ENCODE peak calls at places on chromosomes 16 and 17, in eight cellular contexts. C, Y, G, U, O, D, Q and A are unnamed samples.

GRCh38 chr17:80837711-80838110 is 153.9 kb upstream of the CHMP6 start:
- DNase-seq in G (no peak), D (no peak), O (no peak), Q (no peak), U (no peak), Y (no peak), C (no peak), A (no peak)

GRCh38 chr17:35766903-35767510 is 6.3 kb downstream of the C17orf50 start:
- DNase-seq in Q (no peak), D (no peak), U (peak), C (no peak), O (no peak), G (no peak), Y (peak), A (no peak)

GRCh38 chr17:56257075-56257474 is 103.8 kb downstream of the ANKFN1 start:
- DNase-seq in D (no peak), U (no peak), Q (no peak), G (no peak), Y (no peak), C (no peak), O (no peak), A (no peak)

GRCh38 chr17:79160980-79161621 is 86.5 kb downstream of the ENGASE start:
- DNase-seq in G (no peak), Q (no peak), O (no peak), U (no peak), D (no peak), C (peak), Y (peak), A (no peak)

GRCh38 chr16:17301593-17302135 is 169.1 kb downstream of the XYLT1 start:
- DNase-seq in O (no peak), G (no peak), U (no peak), C (no peak), Y (no peak), D (no peak), Q (no peak), A (no peak)

GRCh38 chr16:15970743-15971434 is 21.5 kb downstream of the ABCC1 start:
- DNase-seq in C (no peak), O (no peak), U (no peak), Y (no peak), Q (no peak), D (no peak), G (no peak), A (no peak)

GRCh38 chr16:9647981-9648701 is 534.1 kb downstream of the GRIN2A start:
- DNase-seq in D (peak), G (no peak), O (no peak), C (no peak), Q (no peak), Y (peak), U (peak), A (no peak)

GRCh38 chr17:66713533-66714042 is 121.3 kb upstream of the CACNG5 start:
- DNase-seq in U (no peak), G (no peak), Q (no peak), O (no peak), C (no peak), Y (no peak), D (no peak), A (peak)

GRCh38 chr17:58541249-58541648 is 26.8 kb upstream of the MTMR4 start:
- DNase-seq in Y (no peak), O (no peak), G (no peak), Q (no peak), U (peak), C (no peak), D (no peak), A (peak)

GRCh38 chr17:42272576-42272975 is 3.6 kb downstream of the STAT5B start:
- DNase-seq in C (no peak), G (no peak), Q (no peak), D (no peak), O (no peak), Y (no peak), U (no peak), A (no peak)

GRCh38 chr16:30619207-30619606 is 9.0 kb upstream of the ZNF689 start:
- DNase-seq in O (no peak), C (no peak), U (peak), D (no peak), G (no peak), Y (no peak), Q (no peak), A (no peak)

GRCh38 chr17:43540821-43541674 is 5.1 kb downstream of the ETV4 start:
- DNase-seq in D (no peak), C (no peak), Q (peak), O (no peak), Y (peak), G (no peak), U (peak), A (no peak)